ENCODE peak calls at places on chromosomes 6 and 20, in six cellular contexts. One of them, this sample, is unnamed.

GRCh38 chr20:33250666-33251065 is 14.9 kb downstream of the BPIFA1 start:
- DNase-seq in effector CD4-positive, alpha-beta T cell: no peak
- DNase-seq in AG04450: no peak
- DNase-seq in pancreas: no peak
- DNase-seq in activated CD8-positive, alpha-beta T cell treated with anti-CD3 and anti-CD28 coated beads, Interleukin-2, amount 10 ng/mL, durations not matched to agents 7 days and 5 days: no peak
- DNase-seq in cardiac fibroblast: no peak
- DNase-seq in this sample: no peak

GRCh38 chr20:25378189-25378883 is 12.3 kb downstream of the ABHD12 start:
- DNase-seq in effector CD4-positive, alpha-beta T cell: no peak
- DNase-seq in AG04450: no peak
- DNase-seq in pancreas: no peak
- DNase-seq in activated CD8-positive, alpha-beta T cell treated with anti-CD3 and anti-CD28 coated beads, Interleukin-2, amount 10 ng/mL, durations not matched to agents 7 days and 5 days: no peak
- DNase-seq in cardiac fibroblast: no peak
- DNase-seq in this sample: no peak

GRCh38 chr6:31701666-31702420 is 1.3 kb downstream of the ABHD16A start:
- DNase-seq in effector CD4-positive, alpha-beta T cell: no peak
- DNase-seq in AG04450: no peak
- DNase-seq in pancreas: no peak
- DNase-seq in activated CD8-positive, alpha-beta T cell treated with anti-CD3 and anti-CD28 coated beads, Interleukin-2, amount 10 ng/mL, durations not matched to agents 7 days and 5 days: no peak
- DNase-seq in cardiac fibroblast: no peak
- DNase-seq in this sample: no peak

GRCh38 chr6:133341607-133342158 is 100.5 kb downstream of the EYA4 start:
- DNase-seq in effector CD4-positive, alpha-beta T cell: no peak
- DNase-seq in AG04450: peak; percentile 15
- DNase-seq in pancreas: no peak
- DNase-seq in activated CD8-positive, alpha-beta T cell treated with anti-CD3 and anti-CD28 coated beads, Interleukin-2, amount 10 ng/mL, durations not matched to agents 7 days and 5 days: no peak
- DNase-seq in cardiac fibroblast: peak; percentile 87
- DNase-seq in this sample: no peak

GRCh38 chr6:138500867-138501446 is 1.7 kb upstream of the NHSL1 start:
- DNase-seq in effector CD4-positive, alpha-beta T cell: no peak
- DNase-seq in AG04450: no peak
- DNase-seq in pancreas: no peak
- DNase-seq in activated CD8-positive, alpha-beta T cell treated with anti-CD3 and anti-CD28 coated beads, Interleukin-2, amount 10 ng/mL, durations not matched to agents 7 days and 5 days: no peak
- DNase-seq in cardiac fibroblast: no peak
- DNase-seq in this sample: no peak

GRCh38 chr6:11143394-11144371 is 32.2 kb upstream of the ERVFRD-1 start:
- DNase-seq in effector CD4-positive, alpha-beta T cell: no peak
- DNase-seq in AG04450: peak; percentile 26
- DNase-seq in pancreas: no peak
- DNase-seq in activated CD8-positive, alpha-beta T cell treated with anti-CD3 and anti-CD28 coated beads, Interleukin-2, amount 10 ng/mL, durations not matched to agents 7 days and 5 days: no peak
- DNase-seq in cardiac fibroblast: peak; percentile 97
- DNase-seq in this sample: peak; percentile 67

GRCh38 chr6:46325561-46326525 is 155.1 kb upstream of the ENPP5 start:
- DNase-seq in effector CD4-positive, alpha-beta T cell: no peak
- DNase-seq in AG04450: no peak
- DNase-seq in pancreas: no peak
- DNase-seq in activated CD8-positive, alpha-beta T cell treated with anti-CD3 and anti-CD28 coated beads, Interleukin-2, amount 10 ng/mL, durations not matched to agents 7 days and 5 days: no peak
- DNase-seq in cardiac fibroblast: peak; percentile 36
- DNase-seq in this sample: peak; percentile 61

GRCh38 chr20:1894471-1894950 is 696 bp upstream of the SIRPA start:
- DNase-seq in effector CD4-positive, alpha-beta T cell: no peak
- DNase-seq in AG04450: no peak
- DNase-seq in pancreas: peak; percentile 83
- DNase-seq in activated CD8-positive, alpha-beta T cell treated with anti-CD3 and anti-CD28 coated beads, Interleukin-2, amount 10 ng/mL, durations not matched to agents 7 days and 5 days: no peak
- DNase-seq in cardiac fibroblast: no peak
- DNase-seq in this sample: no peak

GRCh38 chr6:34970962-34971361 is 81.9 kb downstream of the ANKS1A start:
- DNase-seq in effector CD4-positive, alpha-beta T cell: no peak
- DNase-seq in AG04450: peak; percentile 68
- DNase-seq in pancreas: no peak
- DNase-seq in activated CD8-positive, alpha-beta T cell treated with anti-CD3 and anti-CD28 coated beads, Interleukin-2, amount 10 ng/mL, durations not matched to agents 7 days and 5 days: no peak
- DNase-seq in cardiac fibroblast: peak; percentile 42
- DNase-seq in this sample: peak; percentile 80

GRCh38 chr6:56416247-56416646 is 168.9 kb upstream of the COL21A1 start:
- DNase-seq in effector CD4-positive, alpha-beta T cell: no peak
- DNase-seq in AG04450: no peak
- DNase-seq in pancreas: no peak
- DNase-seq in activated CD8-positive, alpha-beta T cell treated with anti-CD3 and anti-CD28 coated beads, Interleukin-2, amount 10 ng/mL, durations not matched to agents 7 days and 5 days: no peak
- DNase-seq in cardiac fibroblast: no peak
- DNase-seq in this sample: no peak

GRCh38 chr20:38001173-38001875 is 31.9 kb downstream of the TTI1 start:
- DNase-seq in effector CD4-positive, alpha-beta T cell: no peak
- DNase-seq in AG04450: peak; percentile 37
- DNase-seq in pancreas: no peak
- DNase-seq in activated CD8-positive, alpha-beta T cell treated with anti-CD3 and anti-CD28 coated beads, Interleukin-2, amount 10 ng/mL, durations not matched to agents 7 days and 5 days: no peak
- DNase-seq in cardiac fibroblast: peak; percentile 77
- DNase-seq in this sample: no peak

GRCh38 chr6:158706369-158706982 is 56.6 kb downstream of the SYTL3 start:
- DNase-seq in effector CD4-positive, alpha-beta T cell: no peak
- DNase-seq in AG04450: no peak
- DNase-seq in pancreas: no peak
- DNase-seq in activated CD8-positive, alpha-beta T cell treated with anti-CD3 and anti-CD28 coated beads, Interleukin-2, amount 10 ng/mL, durations not matched to agents 7 days and 5 days: no peak
- DNase-seq in cardiac fibroblast: peak; percentile 71
- DNase-seq in this sample: no peak

GRCh38 chr20:31355981-31356380 is 12.4 kb upstream of the DEFB118 start:
- DNase-seq in effector CD4-positive, alpha-beta T cell: no peak
- DNase-seq in AG04450: no peak
- DNase-seq in pancreas: no peak
- DNase-seq in activated CD8-positive, alpha-beta T cell treated with anti-CD3 and anti-CD28 coated beads, Interleukin-2, amount 10 ng/mL, durations not matched to agents 7 days and 5 days: no peak
- DNase-seq in cardiac fibroblast: no peak
- DNase-seq in this sample: no peak

GRCh38 chr6:151225919-151226318 is 13.8 kb upstream of the AKAP12 start:
- DNase-seq in effector CD4-positive, alpha-beta T cell: no peak
- DNase-seq in AG04450: no peak
- DNase-seq in pancreas: no peak
- DNase-seq in activated CD8-positive, alpha-beta T cell treated with anti-CD3 and anti-CD28 coated beads, Interleukin-2, amount 10 ng/mL, durations not matched to agents 7 days and 5 days: no peak
- DNase-seq in cardiac fibroblast: no peak
- DNase-seq in this sample: no peak

GRCh38 chr6:28587011-28587745 is 61.5 kb downstream of the GPX5 start:
- DNase-seq in effector CD4-positive, alpha-beta T cell: peak; percentile 11
- DNase-seq in AG04450: no peak
- DNase-seq in pancreas: peak; percentile 87
- DNase-seq in activated CD8-positive, alpha-beta T cell treated with anti-CD3 and anti-CD28 coated beads, Interleukin-2, amount 10 ng/mL, durations not matched to agents 7 days and 5 days: peak; percentile 65
- DNase-seq in cardiac fibroblast: peak; percentile 40
- DNase-seq in this sample: no peak

GRCh38 chr6:139371421-139372253 is 2.8 kb downstream of the CITED2 start:
- DNase-seq in effector CD4-positive, alpha-beta T cell: no peak
- DNase-seq in AG04450: no peak
- DNase-seq in pancreas: no peak
- DNase-seq in activated CD8-positive, alpha-beta T cell treated with anti-CD3 and anti-CD28 coated beads, Interleukin-2, amount 10 ng/mL, durations not matched to agents 7 days and 5 days: no peak
- DNase-seq in cardiac fibroblast: peak; percentile 22
- DNase-seq in this sample: no peak

GRCh38 chr20:32652739-32653526 is 20.8 kb downstream of the C20orf203 start:
- DNase-seq in effector CD4-positive, alpha-beta T cell: peak; percentile 83
- DNase-seq in AG04450: peak; percentile 42
- DNase-seq in pancreas: peak; percentile 93
- DNase-seq in activated CD8-positive, alpha-beta T cell treated with anti-CD3 and anti-CD28 coated beads, Interleukin-2, amount 10 ng/mL, durations not matched to agents 7 days and 5 days: peak; percentile 91
- DNase-seq in cardiac fibroblast: peak; percentile 84
- DNase-seq in this sample: peak; percentile 45

GRCh38 chr6:57261896-57262295 is 39.8 kb upstream of the RAB23 start:
- DNase-seq in effector CD4-positive, alpha-beta T cell: no peak
- DNase-seq in AG04450: no peak
- DNase-seq in pancreas: no peak
- DNase-seq in activated CD8-positive, alpha-beta T cell treated with anti-CD3 and anti-CD28 coated beads, Interleukin-2, amount 10 ng/mL, durations not matched to agents 7 days and 5 days: no peak
- DNase-seq in cardiac fibroblast: peak; percentile 21
- DNase-seq in this sample: no peak

GRCh38 chr6:111657146-111657545 is 51.5 kb upstream of the TRAF3IP2 start:
- DNase-seq in effector CD4-positive, alpha-beta T cell: no peak
- DNase-seq in AG04450: no peak
- DNase-seq in pancreas: no peak
- DNase-seq in activated CD8-positive, alpha-beta T cell treated with anti-CD3 and anti-CD28 coated beads, Interleukin-2, amount 10 ng/mL, durations not matched to agents 7 days and 5 days: no peak
- DNase-seq in cardiac fibroblast: peak; percentile 78
- DNase-seq in this sample: no peak

GRCh38 chr6:34953084-34954025 is 64.3 kb downstream of the ANKS1A start:
- DNase-seq in effector CD4-positive, alpha-beta T cell: no peak
- DNase-seq in AG04450: no peak
- DNase-seq in pancreas: no peak
- DNase-seq in activated CD8-positive, alpha-beta T cell treated with anti-CD3 and anti-CD28 coated beads, Interleukin-2, amount 10 ng/mL, durations not matched to agents 7 days and 5 days: no peak
- DNase-seq in cardiac fibroblast: peak; percentile 81
- DNase-seq in this sample: peak; percentile 20

GRCh38 chr20:34540596-34541263 is 17.8 kb upstream of the MAP1LC3A start:
- DNase-seq in effector CD4-positive, alpha-beta T cell: no peak
- DNase-seq in AG04450: no peak
- DNase-seq in pancreas: no peak
- DNase-seq in activated CD8-positive, alpha-beta T cell treated with anti-CD3 and anti-CD28 coated beads, Interleukin-2, amount 10 ng/mL, durations not matched to agents 7 days and 5 days: no peak
- DNase-seq in cardiac fibroblast: no peak
- DNase-seq in this sample: no peak

GRCh38 chr20:19205999-19206398 is 6.4 kb upstream of the SLC24A3 start:
- DNase-seq in effector CD4-positive, alpha-beta T cell: peak; percentile 15
- DNase-seq in AG04450: no peak
- DNase-seq in pancreas: peak; percentile 94
- DNase-seq in activated CD8-positive, alpha-beta T cell treated with anti-CD3 and anti-CD28 coated beads, Interleukin-2, amount 10 ng/mL, durations not matched to agents 7 days and 5 days: peak; percentile 76
- DNase-seq in cardiac fibroblast: peak; percentile 67
- DNase-seq in this sample: peak; percentile 25

GRCh38 chr6:90938116-90938515 is 351.2 kb upstream of the MAP3K7 start:
- DNase-seq in effector CD4-positive, alpha-beta T cell: no peak
- DNase-seq in AG04450: no peak
- DNase-seq in pancreas: no peak
- DNase-seq in activated CD8-positive, alpha-beta T cell treated with anti-CD3 and anti-CD28 coated beads, Interleukin-2, amount 10 ng/mL, durations not matched to agents 7 days and 5 days: no peak
- DNase-seq in cardiac fibroblast: no peak
- DNase-seq in this sample: no peak

GRCh38 chr6:168314948-168315347 is 4.6 kb downstream of the DACT2 start:
- DNase-seq in effector CD4-positive, alpha-beta T cell: no peak
- DNase-seq in AG04450: no peak
- DNase-seq in pancreas: no peak
- DNase-seq in activated CD8-positive, alpha-beta T cell treated with anti-CD3 and anti-CD28 coated beads, Interleukin-2, amount 10 ng/mL, durations not matched to agents 7 days and 5 days: no peak
- DNase-seq in cardiac fibroblast: peak; percentile 1
- DNase-seq in this sample: no peak

GRCh38 chr6:9977451-9977850 is 437.4 kb downstream of the TFAP2A start:
- DNase-seq in effector CD4-positive, alpha-beta T cell: no peak
- DNase-seq in AG04450: no peak
- DNase-seq in pancreas: no peak
- DNase-seq in activated CD8-positive, alpha-beta T cell treated with anti-CD3 and anti-CD28 coated beads, Interleukin-2, amount 10 ng/mL, durations not matched to agents 7 days and 5 days: no peak
- DNase-seq in cardiac fibroblast: no peak
- DNase-seq in this sample: no peak

GRCh38 chr6:77015350-77015749 is 447.9 kb downstream of the HTR1B start:
- DNase-seq in effector CD4-positive, alpha-beta T cell: no peak
- DNase-seq in AG04450: no peak
- DNase-seq in pancreas: no peak
- DNase-seq in activated CD8-positive, alpha-beta T cell treated with anti-CD3 and anti-CD28 coated beads, Interleukin-2, amount 10 ng/mL, durations not matched to agents 7 days and 5 days: no peak
- DNase-seq in cardiac fibroblast: peak; percentile 67
- DNase-seq in this sample: no peak

GRCh38 chr20:41245086-41245707 is 72.3 kb downstream of the ZHX3 start:
- DNase-seq in effector CD4-positive, alpha-beta T cell: no peak
- DNase-seq in AG04450: no peak
- DNase-seq in pancreas: no peak
- DNase-seq in activated CD8-positive, alpha-beta T cell treated with anti-CD3 and anti-CD28 coated beads, Interleukin-2, amount 10 ng/mL, durations not matched to agents 7 days and 5 days: no peak
- DNase-seq in cardiac fibroblast: peak; percentile 43
- DNase-seq in this sample: no peak

GRCh38 chr6:154039231-154039842 is at the start of gene OPRM1:
- DNase-seq in effector CD4-positive, alpha-beta T cell: no peak
- DNase-seq in AG04450: no peak
- DNase-seq in pancreas: peak; percentile 90
- DNase-seq in activated CD8-positive, alpha-beta T cell treated with anti-CD3 and anti-CD28 coated beads, Interleukin-2, amount 10 ng/mL, durations not matched to agents 7 days and 5 days: peak; percentile 61
- DNase-seq in cardiac fibroblast: peak; percentile 12
- DNase-seq in this sample: peak; percentile 0

GRCh38 chr20:58432190-58432954 is 43.3 kb downstream of the VAPB start:
- DNase-seq in effector CD4-positive, alpha-beta T cell: no peak
- DNase-seq in AG04450: peak; percentile 44
- DNase-seq in pancreas: no peak
- DNase-seq in activated CD8-positive, alpha-beta T cell treated with anti-CD3 and anti-CD28 coated beads, Interleukin-2, amount 10 ng/mL, durations not matched to agents 7 days and 5 days: no peak
- DNase-seq in cardiac fibroblast: peak; percentile 45
- DNase-seq in this sample: no peak

GRCh38 chr6:146224449-146224848 is 195.6 kb downstream of the GRM1 start:
- DNase-seq in effector CD4-positive, alpha-beta T cell: no peak
- DNase-seq in AG04450: no peak
- DNase-seq in pancreas: no peak
- DNase-seq in activated CD8-positive, alpha-beta T cell treated with anti-CD3 and anti-CD28 coated beads, Interleukin-2, amount 10 ng/mL, durations not matched to agents 7 days and 5 days: no peak
- DNase-seq in cardiac fibroblast: no peak
- DNase-seq in this sample: no peak

GRCh38 chr6:112466378-112467151 is 119.4 kb downstream of the RFPL4B start:
- DNase-seq in effector CD4-positive, alpha-beta T cell: no peak
- DNase-seq in AG04450: no peak
- DNase-seq in pancreas: no peak
- DNase-seq in activated CD8-positive, alpha-beta T cell treated with anti-CD3 and anti-CD28 coated beads, Interleukin-2, amount 10 ng/mL, durations not matched to agents 7 days and 5 days: no peak
- DNase-seq in cardiac fibroblast: peak; percentile 69
- DNase-seq in this sample: no peak

GRCh38 chr20:47642118-47642517 is 140.4 kb downstream of the NCOA3 start:
- DNase-seq in effector CD4-positive, alpha-beta T cell: no peak
- DNase-seq in AG04450: no peak
- DNase-seq in pancreas: no peak
- DNase-seq in activated CD8-positive, alpha-beta T cell treated with anti-CD3 and anti-CD28 coated beads, Interleukin-2, amount 10 ng/mL, durations not matched to agents 7 days and 5 days: no peak
- DNase-seq in cardiac fibroblast: no peak
- DNase-seq in this sample: no peak

GRCh38 chr6:148343028-148343374 is 363 bp downstream of the SASH1 start:
- DNase-seq in effector CD4-positive, alpha-beta T cell: no peak
- DNase-seq in AG04450: no peak
- DNase-seq in pancreas: no peak
- DNase-seq in activated CD8-positive, alpha-beta T cell treated with anti-CD3 and anti-CD28 coated beads, Interleukin-2, amount 10 ng/mL, durations not matched to agents 7 days and 5 days: no peak
- DNase-seq in cardiac fibroblast: no peak
- DNase-seq in this sample: no peak

GRCh38 chr6:21033575-21034026 is 499.3 kb downstream of the CDKAL1 start:
- DNase-seq in effector CD4-positive, alpha-beta T cell: no peak
- DNase-seq in AG04450: peak; percentile 56
- DNase-seq in pancreas: no peak
- DNase-seq in activated CD8-positive, alpha-beta T cell treated with anti-CD3 and anti-CD28 coated beads, Interleukin-2, amount 10 ng/mL, durations not matched to agents 7 days and 5 days: no peak
- DNase-seq in cardiac fibroblast: peak; percentile 89
- DNase-seq in this sample: peak; percentile 9

GRCh38 chr6:165939601-165940290 is 227.9 kb downstream of the TBXT start:
- DNase-seq in effector CD4-positive, alpha-beta T cell: no peak
- DNase-seq in AG04450: no peak
- DNase-seq in pancreas: no peak
- DNase-seq in activated CD8-positive, alpha-beta T cell treated with anti-CD3 and anti-CD28 coated beads, Interleukin-2, amount 10 ng/mL, durations not matched to agents 7 days and 5 days: no peak
- DNase-seq in cardiac fibroblast: no peak
- DNase-seq in this sample: no peak

GRCh38 chr20:38311100-38311499 is 7.1 kb downstream of the BPI start:
- DNase-seq in effector CD4-positive, alpha-beta T cell: no peak
- DNase-seq in AG04450: no peak
- DNase-seq in pancreas: no peak
- DNase-seq in activated CD8-positive, alpha-beta T cell treated with anti-CD3 and anti-CD28 coated beads, Interleukin-2, amount 10 ng/mL, durations not matched to agents 7 days and 5 days: no peak
- DNase-seq in cardiac fibroblast: no peak
- DNase-seq in this sample: no peak

GRCh38 chr6:119090256-119090655 is 11.8 kb upstream of the FAM184A start:
- DNase-seq in effector CD4-positive, alpha-beta T cell: no peak
- DNase-seq in AG04450: no peak
- DNase-seq in pancreas: no peak
- DNase-seq in activated CD8-positive, alpha-beta T cell treated with anti-CD3 and anti-CD28 coated beads, Interleukin-2, amount 10 ng/mL, durations not matched to agents 7 days and 5 days: no peak
- DNase-seq in cardiac fibroblast: peak; percentile 12
- DNase-seq in this sample: no peak

GRCh38 chr6:138817799-138818198 is 21.9 kb downstream of the ECT2L start:
- DNase-seq in effector CD4-positive, alpha-beta T cell: no peak
- DNase-seq in AG04450: peak; percentile 4
- DNase-seq in pancreas: no peak
- DNase-seq in activated CD8-positive, alpha-beta T cell treated with anti-CD3 and anti-CD28 coated beads, Interleukin-2, amount 10 ng/mL, durations not matched to agents 7 days and 5 days: peak; percentile 21
- DNase-seq in cardiac fibroblast: peak; percentile 84
- DNase-seq in this sample: peak; percentile 39

GRCh38 chr6:32679501-32679900 is 13.0 kb upstream of the HLA-DQB1 start:
- DNase-seq in effector CD4-positive, alpha-beta T cell: no peak
- DNase-seq in AG04450: no peak
- DNase-seq in pancreas: no peak
- DNase-seq in activated CD8-positive, alpha-beta T cell treated with anti-CD3 and anti-CD28 coated beads, Interleukin-2, amount 10 ng/mL, durations not matched to agents 7 days and 5 days: no peak
- DNase-seq in cardiac fibroblast: no peak
- DNase-seq in this sample: no peak

This sample was measured in HFF-Myc.